ENCODE peak calls at places on chromosomes 16 and 17, in nine cellular contexts. P is IMR-90, C is OCI-LY7, Z is astrocyte, R is psoas muscle, H is lung, Y is heart right ventricle, E is thoracic aorta, S is right lobe of liver. B is an unnamed sample.

GRCh38 chr16:27448531-27449433 is 46.8 kb downstream of the IL21R start:
- DNase-seq in P (no peak), C (no peak), Z (no peak), R (no peak), H (no peak), Y (no peak), E (no peak), S (no peak), B (no peak)

GRCh38 chr16:1918890-1919679 is 870 bp upstream of the HS3ST6 start:
- DNase-seq in P (no peak), C (no peak), Z (no peak), R (no peak), H (no peak), Y (no peak), E (no peak), S (no peak), B (peak; percentile 66)

GRCh38 chr17:82653651-82654528 is 5.6 kb upstream of the WDR45B start:
- DNase-seq in P (no peak), C (no peak), Z (no peak), R (peak; percentile 47), H (no peak), Y (no peak), E (no peak), S (no peak), B (no peak)

GRCh38 chr17:3732171-3732570 is 8.5 kb downstream of the HASPIN start:
- DNase-seq in P (peak; percentile 20), C (peak; percentile 68), Z (no peak), R (no peak), H (no peak), Y (no peak), E (no peak), S (no peak), B (no peak)

GRCh38 chr17:74757931-74758845 is 9.8 kb downstream of the NHERF1 start:
- DNase-seq in P (no peak), C (no peak), Z (no peak), R (no peak), H (no peak), Y (no peak), E (no peak), S (peak; percentile 72), B (no peak)

GRCh38 chr17:27349540-27350021 is 55.7 kb downstream of the WSB1 start:
- DNase-seq in P (no peak), C (no peak), Z (no peak), R (no peak), H (no peak), Y (no peak), E (no peak), S (no peak), B (no peak)

GRCh38 chr17:16925461-16926060 is 46.4 kb downstream of the TNFRSF13B start:
- DNase-seq in P (no peak), C (no peak), Z (no peak), R (peak; percentile 15), H (no peak), Y (no peak), E (no peak), S (no peak), B (no peak)

GRCh38 chr17:75067856-75068255 is 19.9 kb upstream of the SLC16A5 start:
- DNase-seq in P (no peak), C (no peak), Z (no peak), R (no peak), H (no peak), Y (no peak), E (no peak), S (no peak), B (no peak)

GRCh38 chr17:79370594-79370993 is 240.3 kb downstream of the RBFOX3 start:
- DNase-seq in P (no peak), C (no peak), Z (no peak), R (no peak), H (no peak), Y (no peak), E (no peak), S (no peak), B (no peak)

GRCh38 chr17:69447726-69448125 is 33.2 kb downstream of the MAP2K6 start:
- DNase-seq in P (no peak), C (no peak), Z (no peak), R (peak; percentile 59), H (no peak), Y (peak; percentile 35), E (no peak), S (no peak), B (no peak)

GRCh38 chr17:16943541-16944333 is 28.2 kb downstream of the TNFRSF13B start:
- DNase-seq in P (no peak), C (peak; percentile 58), Z (no peak), R (peak; percentile 28), H (no peak), Y (no peak), E (no peak), S (no peak), B (no peak)

GRCh38 chr16:83842755-83843507 is 35.2 kb downstream of the HSBP1 start:
- DNase-seq in P (no peak), C (peak; percentile 83), Z (no peak), R (no peak), H (no peak), Y (no peak), E (no peak), S (no peak), B (no peak)

GRCh38 chr17:40958086-40958953 is 8.4 kb downstream of the KRT39 start:
- DNase-seq in P (no peak), C (no peak), Z (no peak), R (no peak), H (peak; percentile 38), Y (no peak), E (no peak), S (no peak), B (no peak)

GRCh38 chr17:48123776-48124388 is 16.3 kb downstream of the SNX11 start:
- DNase-seq in P (no peak), C (no peak), Z (no peak), R (no peak), H (no peak), Y (no peak), E (no peak), S (no peak), B (no peak)

GRCh38 chr17:38590988-38591758 is 14.6 kb downstream of the SRCIN1 start:
- DNase-seq in P (no peak), C (peak; percentile 76), Z (no peak), R (no peak), H (peak; percentile 54), Y (no peak), E (no peak), S (peak; percentile 67), B (no peak)

GRCh38 chr17:559699-560378 is 154.8 kb downstream of the VPS53 start:
- DNase-seq in P (peak; percentile 89), C (no peak), Z (peak; percentile 91), R (peak; percentile 76), H (peak; percentile 36), Y (peak; percentile 23), E (peak; percentile 22), S (no peak), B (no peak)

GRCh38 chr17:561118-561517 is 153.5 kb downstream of the VPS53 start:
- DNase-seq in P (peak; percentile 85), C (no peak), Z (peak; percentile 86), R (no peak), H (no peak), Y (no peak), E (no peak), S (no peak), B (no peak)

GRCh38 chr17:557371-557770 is 157.3 kb downstream of the VPS53 start:
- DNase-seq in P (peak; percentile 61), C (no peak), Z (peak; percentile 48), R (no peak), H (no peak), Y (no peak), E (no peak), S (no peak), B (no peak)

GRCh38 chr17:560379-560935 is 154.2 kb downstream of the VPS53 start:
- DNase-seq in P (peak; percentile 63), C (no peak), Z (peak; percentile 65), R (no peak), H (no peak), Y (no peak), E (no peak), S (no peak), B (no peak)

GRCh38 chr17:556431-556995 is 158.1 kb downstream of the VPS53 start:
- DNase-seq in P (no peak), C (no peak), Z (no peak), R (no peak), H (no peak), Y (no peak), E (no peak), S (no peak), B (no peak)
- TF ChIP-seq CTCF in P (no peak), C (no peak), Z (no peak), R (no peak), H (no peak), Y (no peak), E (no peak), S (no peak), B (no peak)

DNA sequence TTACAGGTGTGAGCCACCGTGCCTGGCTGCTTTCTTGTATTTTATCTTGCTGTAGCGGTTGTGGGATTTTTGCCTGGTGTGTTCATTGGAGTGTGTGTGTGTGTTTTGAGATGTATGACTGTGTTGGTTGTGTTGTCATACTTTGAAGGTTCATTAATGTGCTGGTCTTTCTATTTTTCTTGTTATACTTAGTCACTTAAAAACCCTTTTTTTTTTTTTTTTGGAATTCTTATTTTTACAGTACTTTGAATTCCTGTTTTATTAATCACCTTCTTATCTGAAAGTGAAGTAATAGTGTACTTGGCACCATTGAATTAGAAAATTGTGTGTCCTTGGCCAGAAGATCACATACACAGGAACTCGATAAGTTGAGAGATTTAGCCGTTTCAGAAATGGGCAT is 30.2 kb downstream of the TENT4B start:
- DNase-seq in P (peak; percentile 78), C (no peak), Z (peak; percentile 95), R (no peak), H (no peak), Y (no peak), E (no peak), S (no peak), B (no peak)
- H3K4me1 ChIP-seq in P (peaks cover 12% of the 10 kb centered on the region), C (no peaks in the 10 kb centered on the region), Z (peaks cover 17% of the 10 kb centered on the region), R (peaks cover 6% of the 10 kb centered on the region), H (no peaks in the 10 kb centered on the region), Y (no peaks in the 10 kb centered on the region), E (peaks cover 55% of the 10 kb centered on the region), S (peaks cover 13% of the 10 kb centered on the region), B (peaks cover 24% of the 10 kb centered on the region)

DNA sequence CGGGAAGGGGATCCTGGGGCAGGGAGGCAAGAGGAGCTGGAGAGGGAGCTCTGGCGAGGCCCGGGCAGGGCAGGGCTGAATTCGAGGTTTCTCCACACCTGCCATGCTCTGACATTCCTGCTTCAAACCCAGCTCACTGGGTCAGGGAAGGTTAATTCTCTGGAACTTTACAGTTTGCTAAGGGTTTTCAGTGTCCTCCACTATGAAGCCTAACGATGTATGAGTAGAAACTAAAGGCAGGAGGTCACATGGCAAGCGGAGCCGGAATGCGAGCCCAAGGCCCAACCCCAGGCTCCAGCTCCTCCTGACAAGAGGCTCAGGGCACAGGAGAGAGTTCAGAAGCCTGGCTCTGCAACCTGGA is 29.2 kb downstream of the DCAKD start:
- DNase-seq in P (no peak), C (no peak), Z (no peak), R (no peak), H (no peak), Y (no peak), E (no peak), S (no peak), B (no peak)
- TF ChIP-seq CTCF in P (no peak), C (peak; percentile 60), Z (no peak), R (no peak), H (no peak), Y (no peak), E (peak; percentile 5), S (peak; percentile 2), B (peak; percentile 80)

DNA sequence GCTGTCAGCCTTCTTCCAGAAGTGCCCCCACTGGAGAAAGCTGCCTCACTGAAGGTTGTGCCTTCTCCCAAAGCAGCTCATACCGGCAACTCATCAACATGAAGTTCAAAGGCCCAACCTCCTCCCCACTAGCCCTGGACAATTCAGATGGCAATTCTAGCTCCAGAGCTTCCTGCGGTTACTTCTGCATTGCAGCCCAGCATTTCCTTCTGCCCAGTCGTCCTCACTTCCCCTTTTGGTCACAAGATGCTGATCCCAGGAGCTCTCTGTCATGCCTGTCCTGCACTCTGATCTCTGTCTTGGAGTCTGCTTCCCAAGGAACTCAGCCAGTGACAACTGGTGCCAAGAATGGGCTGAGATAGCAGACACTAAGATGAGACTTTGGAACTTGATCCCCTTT is 178.2 kb upstream of the SOX9 start:
- DNase-seq in P (no peak), C (no peak), Z (no peak), R (no peak), H (no peak), Y (no peak), E (no peak), S (no peak), B (no peak)
- H3K4me1 ChIP-seq in P (no peaks in the 10 kb centered on the region), C (no peaks in the 10 kb centered on the region), Z (no peaks in the 10 kb centered on the region), R (no peaks in the 10 kb centered on the region), H (no peaks in the 10 kb centered on the region), Y (no peaks in the 10 kb centered on the region), E (no peaks in the 10 kb centered on the region), S (no peaks in the 10 kb centered on the region), B (peaks cover 2% of the 10 kb centered on the region)